ENCODE peak calls at places on chromosome 16, in nine cellular contexts. Z, T, C, G, S, U, Q, K and X are unnamed samples.

GRCh38 chr16:19088341-19088916 is 21.0 kb downstream of the COQ7 start:
- DNase-seq in Z (no peak), T (no peak), C (no peak), G (no peak), S (no peak), U (no peak), Q (no peak), K (no peak), X (no peak)

GRCh38 chr16:28504707-28505404 is 1.8 kb downstream of the IL27 start:
- DNase-seq in Z (no peak), T (no peak), C (no peak), G (no peak), S (no peak), U (no peak), Q (peak; percentile 97), K (no peak), X (no peak)

GRCh38 chr16:24921229-24921628 is 75.5 kb downstream of the SLC5A11 start:
- DNase-seq in Z (no peak), T (no peak), C (no peak), G (no peak), S (no peak), U (no peak), Q (no peak), K (no peak), X (no peak)

GRCh38 chr16:80631581-80631980 is 90.8 kb downstream of the DYNLRB2 start:
- DNase-seq in Z (no peak), T (no peak), C (no peak), G (no peak), S (no peak), U (no peak), Q (no peak), K (peak; percentile 9), X (no peak)

GRCh38 chr16:83458612-83459011 is 349.2 kb upstream of the HSBP1 start:
- DNase-seq in Z (peak; percentile 51), T (peak; percentile 43), C (peak; percentile 46), G (no peak), S (no peak), U (no peak), Q (no peak), K (peak; percentile 60), X (no peak)

GRCh38 chr16:86679490-86679889 is 101.1 kb downstream of the FOXL1 start:
- DNase-seq in Z (no peak), T (no peak), C (no peak), G (no peak), S (no peak), U (no peak), Q (no peak), K (no peak), X (no peak)

GRCh38 chr16:261031-261691 is 14.6 kb downstream of the RGS11 start:
- DNase-seq in Z (no peak), T (no peak), C (no peak), G (no peak), S (no peak), U (no peak), Q (no peak), K (no peak), X (no peak)

GRCh38 chr16:25838724-25839186 is 147.0 kb downstream of the HS3ST4 start:
- DNase-seq in Z (peak; percentile 59), T (peak; percentile 15), C (peak; percentile 65), G (no peak), S (peak; percentile 48), U (no peak), Q (peak; percentile 37), K (peak; percentile 62), X (no peak)

GRCh38 chr16:75304521-75305363 is 53.3 kb upstream of the BCAR1 start:
- DNase-seq in Z (peak; percentile 98), T (no peak), C (peak; percentile 93), G (peak; percentile 41), S (peak; percentile 43), U (no peak), Q (peak; percentile 77), K (peak; percentile 89), X (no peak)

GRCh38 chr16:774086-775001 is 13.8 kb downstream of the MSLN start:
- DNase-seq in Z (no peak), T (no peak), C (no peak), G (no peak), S (no peak), U (no peak), Q (no peak), K (no peak), X (no peak)

GRCh38 chr16:24539850-24540484 is 601 bp downstream of the RBBP6 start:
- DNase-seq in Z (no peak), T (no peak), C (peak; percentile 63), G (peak; percentile 64), S (peak; percentile 52), U (peak; percentile 37), Q (no peak), K (peak; percentile 39), X (no peak)

GRCh38 chr16:27437946-27438345 is 36.0 kb downstream of the IL21R start:
- DNase-seq in Z (no peak), T (no peak), C (no peak), G (no peak), S (no peak), U (no peak), Q (no peak), K (no peak), X (no peak)

GRCh38 chr16:17070882-17071592 is 399.7 kb downstream of the XYLT1 start:
- DNase-seq in Z (peak; percentile 2), T (peak; percentile 79), C (no peak), G (no peak), S (peak; percentile 6), U (peak; percentile 62), Q (no peak), K (no peak), X (peak; percentile 29)

GRCh38 chr16:64866026-64866425 is 255.8 kb downstream of the CDH11 start:
- DNase-seq in Z (no peak), T (no peak), C (no peak), G (no peak), S (no peak), U (no peak), Q (no peak), K (no peak), X (no peak)

GRCh38 chr16:4847774-4848587 is 700 bp downstream of the UBN1 start:
- DNase-seq in Z (peak; percentile 85), T (peak; percentile 36), C (peak; percentile 73), G (peak; percentile 47), S (peak; percentile 45), U (peak; percentile 10), Q (peak; percentile 71), K (peak; percentile 70), X (peak; percentile 33)

GRCh38 chr16:285146-286055 is 2.4 kb downstream of the PDIA2 start:
- DNase-seq in Z (no peak), T (no peak), C (no peak), G (no peak), S (no peak), U (no peak), Q (no peak), K (no peak), X (no peak)

GRCh38 chr16:67796099-67796718 is 10.2 kb downstream of the RANBP10 start:
- DNase-seq in Z (no peak), T (no peak), C (no peak), G (no peak), S (no peak), U (no peak), Q (no peak), K (no peak), X (no peak)

GRCh38 chr16:84453061-84453752 is 51.3 kb downstream of the MEAK7 start:
- DNase-seq in Z (no peak), T (no peak), C (no peak), G (no peak), S (no peak), U (no peak), Q (no peak), K (no peak), X (peak; percentile 14)

GRCh38 chr16:740764-741505 is at the start of gene CIAO3:
- DNase-seq in Z (peak; percentile 85), T (peak; percentile 95), C (peak; percentile 93), G (peak; percentile 89), S (peak; percentile 93), U (peak; percentile 87), Q (peak; percentile 78), K (peak; percentile 91), X (peak; percentile 71)

GRCh38 chr16:85529489-85530369 is 83.4 kb upstream of the GSE1 start:
- DNase-seq in Z (no peak), T (no peak), C (no peak), G (no peak), S (peak; percentile 21), U (no peak), Q (no peak), K (no peak), X (no peak)
- TF ChIP-seq CTCF in Z (no peak), T (no peak), C (no peak), G (peak; percentile 27), S (no peak), U (no peak), Q (no peak), K (no peak), X (no peak)

GRCh38 chr16:63789603-63790002 is 1332.3 kb downstream of the CDH11 start:
- DNase-seq in Z (no peak), T (no peak), C (peak; percentile 19), G (no peak), S (peak; percentile 11), U (no peak), Q (no peak), K (peak; percentile 42), X (no peak)
- TF ChIP-seq CTCF in Z (no peak), T (no peak), C (peak; percentile 16), G (no peak), S (no peak), U (no peak), Q (no peak), K (peak; percentile 44), X (no peak)

DNA sequence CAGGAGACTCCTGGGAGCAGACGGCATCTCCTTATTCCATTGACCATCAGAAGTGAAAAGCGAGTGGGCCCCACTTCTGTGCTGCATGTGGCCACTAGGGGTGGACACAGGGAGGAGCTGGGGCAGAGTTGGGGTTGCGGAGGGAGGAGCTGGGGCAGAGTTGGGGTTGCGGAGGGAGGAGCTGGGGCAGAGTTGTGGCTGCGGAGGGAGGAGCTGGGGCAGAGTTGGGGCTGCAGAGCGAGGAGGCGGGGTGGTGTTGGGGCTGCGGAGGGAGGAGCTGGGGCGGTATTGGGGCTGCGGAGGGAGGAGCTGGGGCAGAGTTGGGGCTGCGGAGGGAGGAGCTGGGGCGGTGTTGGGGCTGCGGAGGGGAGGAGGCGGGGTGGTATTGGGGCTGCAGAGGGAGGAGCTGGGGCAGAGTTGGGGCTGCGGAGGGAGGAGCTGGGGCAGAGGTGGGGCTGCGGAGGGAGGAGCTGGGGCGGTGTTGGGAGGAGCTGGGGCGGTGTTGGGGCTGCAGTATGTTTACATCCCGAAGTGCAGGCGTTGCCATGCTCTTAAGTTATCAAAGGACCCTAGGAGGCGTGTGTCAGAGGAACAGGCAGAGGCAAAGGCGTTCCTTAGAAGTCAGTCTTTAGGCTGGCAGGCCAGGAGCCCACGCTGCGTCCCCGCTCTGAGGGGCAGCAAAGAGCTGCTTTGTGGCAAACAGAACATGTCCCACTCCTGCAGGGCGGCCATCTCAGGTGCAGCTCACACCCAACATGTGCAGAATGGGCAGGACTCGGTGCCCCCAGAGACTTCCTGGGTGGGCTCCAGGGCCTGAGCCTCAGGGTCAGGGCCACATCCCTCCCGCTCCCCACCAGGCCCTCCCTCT is 76.0 kb downstream of the ZNF778 start:
- DNase-seq in Z (no peak), T (no peak), C (no peak), G (no peak), S (no peak), U (no peak), Q (no peak), K (no peak), X (no peak)
- TF ChIP-seq CTCF in Z (peak; percentile 4), T (no peak), C (no peak), G (peak; percentile 7), S (no peak), U (no peak), Q (no peak), K (no peak), X (no peak)

GRCh38 chr16:87831421-87832136 is 37.7 kb downstream of the SLC7A5 start:
- DNase-seq in Z (no peak), T (no peak), C (no peak), G (no peak), S (peak; percentile 73), U (no peak), Q (no peak), K (no peak), X (no peak)
- TF ChIP-seq CTCF in Z (no peak), T (no peak), C (no peak), G (no peak), S (no peak), U (no peak), Q (no peak), K (no peak), X (no peak)